ENCODE peak calls at places on chromosomes 16 and 17, in five cellular contexts. One of them, this sample, is unnamed.

GRCh38 chr17:19305761-19306159 is 56.8 kb downstream of the B9D1 start:
- DNase-seq in stimulated activated effector memory CD8-positive, alpha-beta T cell treated with anti-CD3 and anti-CD28 coated beads, Interleukin-12 subunit alpha, Interleukin-12 subunit beta, amount 100 ng/mL, for 72 hours: no peak
- DNase-seq in bronchial epithelial cell: no peak
- DNase-seq in brain microvascular endothelial cell: no peak
- DNase-seq in fibroblast of the aortic adventitia: no peak
- DNase-seq in this sample: no peak

GRCh38 chr16:84832488-84833141 is 12.8 kb downstream of the CRISPLD2 start:
- DNase-seq in stimulated activated effector memory CD8-positive, alpha-beta T cell treated with anti-CD3 and anti-CD28 coated beads, Interleukin-12 subunit alpha, Interleukin-12 subunit beta, amount 100 ng/mL, for 72 hours: no peak
- DNase-seq in bronchial epithelial cell: no peak
- DNase-seq in brain microvascular endothelial cell: peak
- DNase-seq in fibroblast of the aortic adventitia: peak
- DNase-seq in this sample: peak

GRCh38 chr17:67601897-67602296 is 115.8 kb upstream of the NOL11 start:
- DNase-seq in stimulated activated effector memory CD8-positive, alpha-beta T cell treated with anti-CD3 and anti-CD28 coated beads, Interleukin-12 subunit alpha, Interleukin-12 subunit beta, amount 100 ng/mL, for 72 hours: no peak
- DNase-seq in bronchial epithelial cell: no peak
- DNase-seq in brain microvascular endothelial cell: no peak
- DNase-seq in fibroblast of the aortic adventitia: no peak
- DNase-seq in this sample: peak

GRCh38 chr17:7177210-7177953 is 1.8 kb downstream of the ASGR1 start:
- DNase-seq in stimulated activated effector memory CD8-positive, alpha-beta T cell treated with anti-CD3 and anti-CD28 coated beads, Interleukin-12 subunit alpha, Interleukin-12 subunit beta, amount 100 ng/mL, for 72 hours: peak
- DNase-seq in bronchial epithelial cell: peak
- DNase-seq in brain microvascular endothelial cell: peak
- DNase-seq in fibroblast of the aortic adventitia: peak
- DNase-seq in this sample: peak

GRCh38 chr17:80259642-80260535 is 763 bp upstream of the RNF213 start:
- DNase-seq in stimulated activated effector memory CD8-positive, alpha-beta T cell treated with anti-CD3 and anti-CD28 coated beads, Interleukin-12 subunit alpha, Interleukin-12 subunit beta, amount 100 ng/mL, for 72 hours: peak
- DNase-seq in bronchial epithelial cell: no peak
- DNase-seq in brain microvascular endothelial cell: peak
- DNase-seq in fibroblast of the aortic adventitia: peak
- DNase-seq in this sample: peak

GRCh38 chr17:50175035-50175788 is 9.4 kb downstream of the SGCA start:
- DNase-seq in stimulated activated effector memory CD8-positive, alpha-beta T cell treated with anti-CD3 and anti-CD28 coated beads, Interleukin-12 subunit alpha, Interleukin-12 subunit beta, amount 100 ng/mL, for 72 hours: no peak
- DNase-seq in bronchial epithelial cell: no peak
- DNase-seq in brain microvascular endothelial cell: peak
- DNase-seq in fibroblast of the aortic adventitia: peak
- DNase-seq in this sample: no peak

GRCh38 chr17:59756236-59756818 is 48.9 kb downstream of the VMP1 start:
- DNase-seq in stimulated activated effector memory CD8-positive, alpha-beta T cell treated with anti-CD3 and anti-CD28 coated beads, Interleukin-12 subunit alpha, Interleukin-12 subunit beta, amount 100 ng/mL, for 72 hours: no peak
- DNase-seq in bronchial epithelial cell: peak
- DNase-seq in brain microvascular endothelial cell: peak
- DNase-seq in fibroblast of the aortic adventitia: peak
- DNase-seq in this sample: peak

GRCh38 chr17:16250635-16251034 is 33.6 kb downstream of the PIGL start:
- DNase-seq in stimulated activated effector memory CD8-positive, alpha-beta T cell treated with anti-CD3 and anti-CD28 coated beads, Interleukin-12 subunit alpha, Interleukin-12 subunit beta, amount 100 ng/mL, for 72 hours: no peak
- DNase-seq in bronchial epithelial cell: peak
- DNase-seq in brain microvascular endothelial cell: no peak
- DNase-seq in fibroblast of the aortic adventitia: peak
- DNase-seq in this sample: peak

GRCh38 chr17:47724705-47725104 is 8.3 kb upstream of the TBX21 start:
- DNase-seq in stimulated activated effector memory CD8-positive, alpha-beta T cell treated with anti-CD3 and anti-CD28 coated beads, Interleukin-12 subunit alpha, Interleukin-12 subunit beta, amount 100 ng/mL, for 72 hours: no peak
- DNase-seq in bronchial epithelial cell: no peak
- DNase-seq in brain microvascular endothelial cell: no peak
- DNase-seq in fibroblast of the aortic adventitia: no peak
- DNase-seq in this sample: no peak

GRCh38 chr17:74049167-74049797 is 154.2 kb upstream of the RPL38 start:
- DNase-seq in stimulated activated effector memory CD8-positive, alpha-beta T cell treated with anti-CD3 and anti-CD28 coated beads, Interleukin-12 subunit alpha, Interleukin-12 subunit beta, amount 100 ng/mL, for 72 hours: no peak
- DNase-seq in bronchial epithelial cell: no peak
- DNase-seq in brain microvascular endothelial cell: no peak
- DNase-seq in fibroblast of the aortic adventitia: no peak
- DNase-seq in this sample: no peak

GRCh38 chr16:79146-80054 is 1.4 kb downstream of the MPG start:
- DNase-seq in stimulated activated effector memory CD8-positive, alpha-beta T cell treated with anti-CD3 and anti-CD28 coated beads, Interleukin-12 subunit alpha, Interleukin-12 subunit beta, amount 100 ng/mL, for 72 hours: no peak
- DNase-seq in bronchial epithelial cell: no peak
- DNase-seq in brain microvascular endothelial cell: no peak
- DNase-seq in fibroblast of the aortic adventitia: no peak
- DNase-seq in this sample: peak

GRCh38 chr16:24906199-24906808 is 60.5 kb downstream of the SLC5A11 start:
- DNase-seq in stimulated activated effector memory CD8-positive, alpha-beta T cell treated with anti-CD3 and anti-CD28 coated beads, Interleukin-12 subunit alpha, Interleukin-12 subunit beta, amount 100 ng/mL, for 72 hours: no peak
- DNase-seq in bronchial epithelial cell: peak
- DNase-seq in brain microvascular endothelial cell: no peak
- DNase-seq in fibroblast of the aortic adventitia: peak
- DNase-seq in this sample: peak

GRCh38 chr16:76897816-76898215 is 293.2 kb upstream of the MON1B start:
- DNase-seq in stimulated activated effector memory CD8-positive, alpha-beta T cell treated with anti-CD3 and anti-CD28 coated beads, Interleukin-12 subunit alpha, Interleukin-12 subunit beta, amount 100 ng/mL, for 72 hours: no peak
- DNase-seq in bronchial epithelial cell: peak
- DNase-seq in brain microvascular endothelial cell: no peak
- DNase-seq in fibroblast of the aortic adventitia: no peak
- DNase-seq in this sample: no peak

GRCh38 chr16:20074089-20074956 is 633 bp upstream of the GPR139 start:
- DNase-seq in stimulated activated effector memory CD8-positive, alpha-beta T cell treated with anti-CD3 and anti-CD28 coated beads, Interleukin-12 subunit alpha, Interleukin-12 subunit beta, amount 100 ng/mL, for 72 hours: no peak
- DNase-seq in bronchial epithelial cell: no peak
- DNase-seq in brain microvascular endothelial cell: no peak
- DNase-seq in fibroblast of the aortic adventitia: no peak
- DNase-seq in this sample: no peak

GRCh38 chr17:66283296-66283934 is 19.0 kb upstream of the PRKCA start:
- DNase-seq in stimulated activated effector memory CD8-positive, alpha-beta T cell treated with anti-CD3 and anti-CD28 coated beads, Interleukin-12 subunit alpha, Interleukin-12 subunit beta, amount 100 ng/mL, for 72 hours: no peak
- DNase-seq in bronchial epithelial cell: no peak
- DNase-seq in brain microvascular endothelial cell: no peak
- DNase-seq in fibroblast of the aortic adventitia: no peak
- DNase-seq in this sample: no peak